ENCODE peak calls at places on chromosomes 3 and 15, in nine cellular contexts. One of them, this sample, is unnamed.

GRCh38 chr15:98896802-98897732 is 110.5 kb downstream of the PGPEP1L start:
- DNase-seq in OCI-M1: no peak
- DNase-seq in activated CD8-positive, alpha-beta T cell treated with anti-CD3 and anti-CD28 coated beads for 36 hours: no peak
- DNase-seq in GM23338: no peak
- DNase-seq in activated naive CD8-positive, alpha-beta T cell treated with anti-CD3 and anti-CD28 coated beads for 36 hours: no peak
- DNase-seq in type B pancreatic cell: no peak
- DNase-seq in A172: peak; percentile 95
- DNase-seq in anterior cingulate cortex: no peak
- DNase-seq in EL: peak; percentile 100
- DNase-seq in this sample: no peak

GRCh38 chr15:90606641-90607040 is 76.9 kb downstream of the CRTC3 start:
- DNase-seq in activated naive CD8-positive, alpha-beta T cell treated with anti-CD3 and anti-CD28 coated beads for 36 hours: no peak
- DNase-seq in type B pancreatic cell: no peak
- DNase-seq in anterior cingulate cortex: no peak
- DNase-seq in EL: no peak
- DNase-seq in activated CD8-positive, alpha-beta T cell treated with anti-CD3 and anti-CD28 coated beads for 36 hours: no peak
- DNase-seq in OCI-M1: no peak
- DNase-seq in A172: no peak
- DNase-seq in GM23338: no peak
- DNase-seq in this sample: no peak

GRCh38 chr3:138032567-138032966 is 22.6 kb downstream of the CLDN18 start:
- DNase-seq in GM23338: no peak
- DNase-seq in activated naive CD8-positive, alpha-beta T cell treated with anti-CD3 and anti-CD28 coated beads for 36 hours: no peak
- DNase-seq in EL: no peak
- DNase-seq in anterior cingulate cortex: no peak
- DNase-seq in activated CD8-positive, alpha-beta T cell treated with anti-CD3 and anti-CD28 coated beads for 36 hours: no peak
- DNase-seq in type B pancreatic cell: no peak
- DNase-seq in OCI-M1: no peak
- DNase-seq in A172: no peak
- DNase-seq in this sample: peak; percentile 42

GRCh38 chr3:72892870-72893269 is 5.0 kb downstream of the GXYLT2 start:
- DNase-seq in GM23338: peak; percentile 90
- DNase-seq in activated CD8-positive, alpha-beta T cell treated with anti-CD3 and anti-CD28 coated beads for 36 hours: peak; percentile 39
- DNase-seq in type B pancreatic cell: no peak
- DNase-seq in A172: no peak
- DNase-seq in anterior cingulate cortex: no peak
- DNase-seq in OCI-M1: peak; percentile 51
- DNase-seq in EL: no peak
- DNase-seq in activated naive CD8-positive, alpha-beta T cell treated with anti-CD3 and anti-CD28 coated beads for 36 hours: no peak
- DNase-seq in this sample: no peak

GRCh38 chr15:41512078-41512394 is 1.6 kb downstream of the LTK start:
- DNase-seq in EL: no peak
- DNase-seq in activated naive CD8-positive, alpha-beta T cell treated with anti-CD3 and anti-CD28 coated beads for 36 hours: peak; percentile 13
- DNase-seq in GM23338: peak; percentile 35
- DNase-seq in type B pancreatic cell: no peak
- DNase-seq in OCI-M1: no peak
- DNase-seq in anterior cingulate cortex: no peak
- DNase-seq in activated CD8-positive, alpha-beta T cell treated with anti-CD3 and anti-CD28 coated beads for 36 hours: peak; percentile 35
- DNase-seq in A172: no peak
- DNase-seq in this sample: no peak

GRCh38 chr15:43776101-43776717 is 557 bp downstream of the ELL3 start:
- DNase-seq in GM23338: peak; percentile 82
- DNase-seq in activated CD8-positive, alpha-beta T cell treated with anti-CD3 and anti-CD28 coated beads for 36 hours: peak; percentile 62
- DNase-seq in anterior cingulate cortex: no peak
- DNase-seq in EL: peak; percentile 6
- DNase-seq in type B pancreatic cell: no peak
- DNase-seq in A172: no peak
- DNase-seq in activated naive CD8-positive, alpha-beta T cell treated with anti-CD3 and anti-CD28 coated beads for 36 hours: peak; percentile 46
- DNase-seq in OCI-M1: no peak
- DNase-seq in this sample: peak; percentile 66

GRCh38 chr3:134932035-134932434 is 137.0 kb downstream of the EPHB1 start:
- DNase-seq in EL: no peak
- DNase-seq in anterior cingulate cortex: no peak
- DNase-seq in type B pancreatic cell: no peak
- DNase-seq in activated naive CD8-positive, alpha-beta T cell treated with anti-CD3 and anti-CD28 coated beads for 36 hours: no peak
- DNase-seq in activated CD8-positive, alpha-beta T cell treated with anti-CD3 and anti-CD28 coated beads for 36 hours: no peak
- DNase-seq in OCI-M1: no peak
- DNase-seq in A172: no peak
- DNase-seq in GM23338: no peak
- DNase-seq in this sample: no peak

GRCh38 chr3:193768069-193768391 is 175.0 kb downstream of the OPA1 start:
- DNase-seq in A172: peak; percentile 40
- DNase-seq in activated CD8-positive, alpha-beta T cell treated with anti-CD3 and anti-CD28 coated beads for 36 hours: no peak
- DNase-seq in anterior cingulate cortex: no peak
- DNase-seq in activated naive CD8-positive, alpha-beta T cell treated with anti-CD3 and anti-CD28 coated beads for 36 hours: no peak
- DNase-seq in type B pancreatic cell: peak; percentile 20
- DNase-seq in OCI-M1: no peak
- DNase-seq in GM23338: no peak
- DNase-seq in EL: peak; percentile 7
- DNase-seq in this sample: no peak

GRCh38 chr15:72451224-72451623 is 22.9 kb upstream of the ARIH1 start:
- DNase-seq in activated CD8-positive, alpha-beta T cell treated with anti-CD3 and anti-CD28 coated beads for 36 hours: no peak
- DNase-seq in type B pancreatic cell: no peak
- DNase-seq in GM23338: no peak
- DNase-seq in OCI-M1: no peak
- DNase-seq in activated naive CD8-positive, alpha-beta T cell treated with anti-CD3 and anti-CD28 coated beads for 36 hours: no peak
- DNase-seq in anterior cingulate cortex: no peak
- DNase-seq in EL: no peak
- DNase-seq in A172: no peak
- DNase-seq in this sample: no peak

GRCh38 chr3:98972155-98972554 is 70.7 kb upstream of the DCBLD2 start:
- DNase-seq in activated naive CD8-positive, alpha-beta T cell treated with anti-CD3 and anti-CD28 coated beads for 36 hours: no peak
- DNase-seq in type B pancreatic cell: no peak
- DNase-seq in activated CD8-positive, alpha-beta T cell treated with anti-CD3 and anti-CD28 coated beads for 36 hours: no peak
- DNase-seq in A172: peak; percentile 96
- DNase-seq in anterior cingulate cortex: no peak
- DNase-seq in GM23338: no peak
- DNase-seq in EL: peak; percentile 96
- DNase-seq in OCI-M1: no peak
- DNase-seq in this sample: no peak

GRCh38 chr3:146498002-146498736 is 28.8 kb upstream of the PLSCR2 start:
- DNase-seq in activated naive CD8-positive, alpha-beta T cell treated with anti-CD3 and anti-CD28 coated beads for 36 hours: peak; percentile 59
- DNase-seq in A172: no peak
- DNase-seq in activated CD8-positive, alpha-beta T cell treated with anti-CD3 and anti-CD28 coated beads for 36 hours: peak; percentile 78
- DNase-seq in type B pancreatic cell: no peak
- DNase-seq in OCI-M1: no peak
- DNase-seq in EL: no peak
- DNase-seq in GM23338: no peak
- DNase-seq in anterior cingulate cortex: no peak
- DNase-seq in this sample: no peak

GRCh38 chr15:23472678-23473077 is 25.6 kb upstream of the GOLGA6L2 start:
- DNase-seq in activated CD8-positive, alpha-beta T cell treated with anti-CD3 and anti-CD28 coated beads for 36 hours: no peak
- DNase-seq in anterior cingulate cortex: no peak
- DNase-seq in OCI-M1: no peak
- DNase-seq in EL: no peak
- DNase-seq in GM23338: no peak
- DNase-seq in A172: peak; percentile 79
- DNase-seq in activated naive CD8-positive, alpha-beta T cell treated with anti-CD3 and anti-CD28 coated beads for 36 hours: no peak
- DNase-seq in type B pancreatic cell: no peak
- DNase-seq in this sample: no peak

GRCh38 chr3:22474706-22475470 is 723.9 kb upstream of the ZNF385D start:
- DNase-seq in EL: peak; percentile 50
- DNase-seq in A172: peak; percentile 73
- DNase-seq in type B pancreatic cell: no peak
- DNase-seq in OCI-M1: peak; percentile 6
- DNase-seq in anterior cingulate cortex: no peak
- DNase-seq in activated CD8-positive, alpha-beta T cell treated with anti-CD3 and anti-CD28 coated beads for 36 hours: peak; percentile 1
- DNase-seq in GM23338: no peak
- DNase-seq in activated naive CD8-positive, alpha-beta T cell treated with anti-CD3 and anti-CD28 coated beads for 36 hours: no peak
- DNase-seq in this sample: no peak

GRCh38 chr3:195906865-195907729 is 1.3 kb downstream of the TNK2 start:
- DNase-seq in anterior cingulate cortex: no peak
- DNase-seq in type B pancreatic cell: no peak
- DNase-seq in activated naive CD8-positive, alpha-beta T cell treated with anti-CD3 and anti-CD28 coated beads for 36 hours: peak; percentile 77
- DNase-seq in GM23338: peak; percentile 46
- DNase-seq in EL: no peak
- DNase-seq in OCI-M1: peak; percentile 11
- DNase-seq in A172: no peak
- DNase-seq in activated CD8-positive, alpha-beta T cell treated with anti-CD3 and anti-CD28 coated beads for 36 hours: peak; percentile 89
- DNase-seq in this sample: peak; percentile 76

GRCh38 chr3:87191641-87192040 is 35.5 kb upstream of the CHMP2B start:
- DNase-seq in activated CD8-positive, alpha-beta T cell treated with anti-CD3 and anti-CD28 coated beads for 36 hours: no peak
- DNase-seq in anterior cingulate cortex: no peak
- DNase-seq in OCI-M1: no peak
- DNase-seq in A172: peak; percentile 6
- DNase-seq in type B pancreatic cell: no peak
- DNase-seq in activated naive CD8-positive, alpha-beta T cell treated with anti-CD3 and anti-CD28 coated beads for 36 hours: no peak
- DNase-seq in EL: peak; percentile 44
- DNase-seq in GM23338: no peak
- DNase-seq in this sample: no peak

GRCh38 chr3:104066658-104067057 is 1300.1 kb upstream of the ALCAM start:
- DNase-seq in A172: peak; percentile 74
- DNase-seq in activated CD8-positive, alpha-beta T cell treated with anti-CD3 and anti-CD28 coated beads for 36 hours: no peak
- DNase-seq in EL: peak; percentile 62
- DNase-seq in activated naive CD8-positive, alpha-beta T cell treated with anti-CD3 and anti-CD28 coated beads for 36 hours: no peak
- DNase-seq in GM23338: peak; percentile 13
- DNase-seq in type B pancreatic cell: no peak
- DNase-seq in anterior cingulate cortex: no peak
- DNase-seq in OCI-M1: no peak
- DNase-seq in this sample: no peak